ENCODE peak calls at places on chromosomes 13 and 19, in seven cellular contexts. S is IMR-90, U is OCI-LY7, P is neural progenitor cell, K is PC-9, Q is hepatocyte, C is neuronal stem cell. N is an unnamed sample.

GRCh38 chr13:80341771-80342271 is 895 bp upstream of the SPRY2 start:
- DNase-seq in Q (peak; percentile 68), K (no peak), S (peak; percentile 43), P (peak; percentile 89), U (no peak), C (peak; percentile 74), N (peak; percentile 85)

GRCh38 chr19:8721334-8721733 is at the start of gene OR2Z1:
- DNase-seq in S (no peak), K (no peak), P (no peak), U (no peak), C (no peak), Q (no peak), N (no peak)

GRCh38 chr19:40815223-40815622 is 16.2 kb downstream of the EGLN2 start:
- DNase-seq in K (no peak), C (no peak), S (no peak), Q (no peak), P (peak; percentile 48), U (no peak), N (no peak)

GRCh38 chr13:91280806-91281205 is 66.7 kb upstream of the MIR17HG start:
- DNase-seq in S (no peak), C (no peak), P (no peak), Q (no peak), K (no peak), U (no peak), N (no peak)

GRCh38 chr19:27846944-27847343 is 1366.0 kb downstream of the UQCRFS1 start:
- DNase-seq in C (no peak), P (no peak), K (no peak), S (no peak), U (no peak), Q (no peak), N (no peak)

GRCh38 chr13:73740681-73741080 is 393.5 kb downstream of the KLF12 start:
- DNase-seq in P (no peak), Q (no peak), S (peak; percentile 10), U (no peak), C (no peak), K (no peak), N (no peak)

GRCh38 chr13:35881360-35881759 is 249.8 kb downstream of the DCLK1 start:
- DNase-seq in K (no peak), Q (no peak), P (no peak), S (peak; percentile 39), U (no peak), C (no peak), N (peak; percentile 21)

GRCh38 chr19:49749055-49749716 is 13.9 kb downstream of the TSKS start:
- DNase-seq in K (no peak), U (peak; percentile 25), S (peak; percentile 37), P (no peak), C (no peak), Q (no peak), N (peak; percentile 90)

GRCh38 chr19:53813996-53814395 is 10.1 kb downstream of the NLRP12 start:
- DNase-seq in S (peak; percentile 42), U (no peak), K (no peak), P (no peak), Q (no peak), C (no peak), N (peak; percentile 92)

GRCh38 chr13:33208290-33208990 is 77.1 kb downstream of the STARD13 start:
- DNase-seq in Q (peak; percentile 34), U (no peak), C (no peak), P (no peak), S (no peak), K (peak; percentile 70), N (no peak)

GRCh38 chr19:7927605-7928333 is 1.8 kb upstream of the CTXN1 start:
- DNase-seq in U (no peak), P (no peak), K (no peak), Q (no peak), C (no peak), S (no peak), N (peak; percentile 76)

GRCh38 chr19:13669780-13670355 is 94.5 kb upstream of the MRI1 start:
- DNase-seq in S (no peak), Q (no peak), P (no peak), K (no peak), C (no peak), U (no peak), N (no peak)

GRCh38 chr13:99989376-99990044 is 7.9 kb downstream of the ZIC2 start:
- DNase-seq in P (peak; percentile 56), U (no peak), C (peak; percentile 26), K (no peak), Q (no peak), S (no peak), N (peak; percentile 77)
- H3K27ac ChIP-seq in P (no peak overlapping the region), U (no peak overlapping the region), C (no peak overlapping the region), K (no peak overlapping the region), Q (no peak overlapping the region), S (no peak overlapping the region), N (no peak overlapping the region)

GRCh38 chr19:42111384-42111783 is 20.9 kb downstream of the POU2F2 start:
- DNase-seq in S (peak; percentile 75), K (no peak), U (no peak), P (no peak), C (no peak), Q (no peak), N (peak; percentile 94)
- H2AFZ ChIP-seq in S (peak overlapping the region; percentile 48), K (no peak overlapping the region), U (no peak overlapping the region), P (no peak overlapping the region), C (no peak overlapping the region), Q (no peak overlapping the region), N (peak overlapping the region; percentile 44)

DNA sequence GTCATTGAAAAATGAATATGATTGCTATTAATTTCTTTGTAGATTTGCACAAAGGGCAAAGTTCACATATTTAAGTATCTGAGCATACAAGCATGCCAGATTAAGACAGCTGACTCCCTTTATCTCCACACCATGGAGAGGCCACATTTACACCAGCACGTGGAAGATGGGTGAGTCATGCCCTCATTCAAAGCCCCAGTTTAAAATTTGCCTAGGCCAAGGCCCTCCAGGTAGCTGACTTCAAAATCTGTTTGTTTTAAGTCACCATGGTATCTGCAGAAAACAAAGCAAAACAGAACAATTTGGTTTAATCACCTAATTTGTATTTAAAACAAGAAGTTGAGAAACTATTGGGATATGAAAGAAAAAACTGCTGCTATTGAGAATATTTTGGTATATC is 109.2 kb downstream of the ESD start:
- DNase-seq in K (peak; percentile 46), Q (peak; percentile 57), U (no peak), C (no peak), S (peak; percentile 46), P (no peak), N (no peak)
- H3K27ac ChIP-seq in K (no peak overlapping the region), Q (peak overlapping the region; percentile 8), U (no peak overlapping the region), C (no peak overlapping the region), S (no peak overlapping the region), P (no peak overlapping the region), N (no peak overlapping the region)

DNA sequence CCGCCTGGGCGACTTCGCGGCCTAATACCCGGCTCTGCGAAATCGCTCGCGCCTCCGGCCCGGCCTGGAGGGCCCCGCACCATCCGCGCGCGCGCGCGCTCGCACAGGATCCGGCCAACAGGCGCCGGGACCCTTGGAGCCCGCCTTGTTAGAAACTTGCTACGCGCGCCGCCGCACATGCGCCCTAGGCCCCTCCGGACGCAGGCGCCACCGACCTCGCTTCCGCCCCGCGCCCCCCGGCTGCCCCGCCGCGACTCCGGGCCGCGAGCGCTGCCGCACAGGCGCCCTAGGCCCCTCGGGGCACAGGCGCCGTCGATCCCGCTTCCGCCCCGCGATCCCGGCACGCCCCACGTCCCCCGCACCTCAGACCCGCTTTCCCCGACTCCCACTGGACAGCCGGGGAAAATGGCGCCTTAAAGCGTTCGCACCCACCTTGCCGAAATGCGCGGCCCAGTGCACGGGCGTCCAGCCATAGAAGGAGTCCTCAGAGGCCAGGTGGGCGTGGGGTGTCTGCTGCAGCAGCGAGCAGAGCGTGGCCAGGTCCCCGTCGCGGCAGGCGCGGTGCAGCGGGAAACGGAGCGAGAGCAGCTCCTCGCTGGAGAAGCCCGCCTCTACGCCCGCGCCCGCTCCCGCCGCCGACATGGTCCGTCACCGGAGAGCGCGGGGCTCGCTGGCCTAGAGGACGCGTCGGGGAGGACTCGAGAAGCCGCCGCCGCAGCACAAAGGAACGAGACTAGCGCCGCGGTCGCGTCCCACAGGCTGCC is 394 bp downstream of the ANKRD10 start:
- DNase-seq in U (peak; percentile 83), Q (peak; percentile 88), C (peak; percentile 74), K (peak; percentile 38), S (peak; percentile 74), P (peak; percentile 90), N (peak; percentile 90)
- H2AFZ ChIP-seq in U (peak overlapping the region; percentile 25), Q (peak overlapping the region; percentile 68), C (peak overlapping the region; percentile 94), K (peak overlapping the region; percentile 95), S (peak overlapping the region; percentile 96), P (peak overlapping the region; percentile 81), N (peak overlapping the region; percentile 88)

GRCh38 chr19:56832352-56832928 is 8.1 kb downstream of the PEG3 start:
- DNase-seq in S (no peak), P (no peak), C (no peak), Q (no peak), U (no peak), K (no peak), N (no peak)
- H3K27ac ChIP-seq in S (no peak overlapping the region), P (no peak overlapping the region), C (no peak overlapping the region), Q (no peak overlapping the region), U (no peak overlapping the region), K (no peak overlapping the region), N (no peak overlapping the region)

GRCh38 chr19:17873661-17874422 is 2.1 kb downstream of the SLC5A5 start:
- DNase-seq in S (no peak), K (peak; percentile 51), Q (peak; percentile 69), U (peak; percentile 78), P (peak; percentile 94), C (peak; percentile 72), N (peak; percentile 92)
- H2AFZ ChIP-seq in S (peak overlapping the region; percentile 75), K (peak overlapping the region; percentile 77), Q (no peak overlapping the region), U (peak overlapping the region; percentile 71), P (peak overlapping the region; percentile 95), C (peak overlapping the region; percentile 82), N (no peak overlapping the region)

DNA sequence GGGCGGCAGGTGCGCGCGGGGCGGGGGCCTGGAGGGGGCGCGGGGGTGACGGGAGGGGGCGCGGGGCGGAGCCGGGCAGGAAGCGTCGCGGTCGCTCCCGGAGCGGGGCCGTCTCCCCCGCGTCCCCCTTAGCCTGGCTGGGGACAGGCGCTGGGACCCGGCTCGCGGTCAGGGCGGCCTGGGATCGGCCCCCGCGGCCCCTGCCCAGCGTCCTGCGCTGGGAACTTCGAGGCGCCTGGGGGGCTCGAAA is 74.7 kb upstream of the MCF2L start:
- DNase-seq in U (no peak), Q (no peak), K (no peak), C (no peak), S (no peak), P (no peak), N (no peak)
- H3K27ac ChIP-seq in U (no peak overlapping the region), Q (peak overlapping the region; percentile 37), K (no peak overlapping the region), C (no peak overlapping the region), S (no peak overlapping the region), P (no peak overlapping the region), N (no peak overlapping the region)

GRCh38 chr19:45878043-45878794 is 7.7 kb downstream of the IRF2BP1 start:
- DNase-seq in U (no peak), P (no peak), K (peak; percentile 67), S (no peak), Q (peak; percentile 71), C (no peak), N (peak; percentile 71)
- H2AFZ ChIP-seq in U (no peak overlapping the region), P (no peak overlapping the region), K (no peak overlapping the region), S (peak overlapping the region; percentile 34), Q (no peak overlapping the region), C (no peak overlapping the region), N (no peak overlapping the region)

GRCh38 chr13:39385621-39386231 is 217.3 kb downstream of the LHFPL6 start:
- DNase-seq in U (no peak), S (peak; percentile 15), P (peak; percentile 83), K (no peak), C (peak; percentile 36), Q (no peak), N (no peak)
- H3K27ac ChIP-seq in U (no peak overlapping the region), S (no peak overlapping the region), P (no peak overlapping the region), K (no peak overlapping the region), C (no peak overlapping the region), Q (no peak overlapping the region), N (no peak overlapping the region)

GRCh38 chr19:48492925-48493717 is 18.5 kb downstream of the LMTK3 start:
- DNase-seq in K (peak; percentile 95), P (peak; percentile 98), Q (peak; percentile 96), U (peak; percentile 98), S (peak; percentile 94), C (peak; percentile 95), N (peak; percentile 100)
- H2AFZ ChIP-seq in K (peak overlapping the region; percentile 77), P (no peak overlapping the region), Q (peak overlapping the region; percentile 46), U (peak overlapping the region; percentile 51), S (peak overlapping the region; percentile 98), C (peak overlapping the region; percentile 88), N (peak overlapping the region; percentile 98)